ENCODE peak calls at places on chromosome 13, in five cellular contexts. P is stimulated activated CD4-positive, alpha-beta T cell treated with anti-CD3 and anti-CD28 coated beads, Interleukin-1b, Interleukin-23, amount 100 ng/mL, for 24 hours; K is Kasumi-1; N is HCEC 1CT; W is CD8-positive, alpha-beta memory T cell. Q is an unnamed sample.

GRCh38 chr13:110648155-110648819 is 32.9 kb downstream of the NAXD start:
- DNase-seq in P (no peak), K (no peak), N (no peak), W (no peak), Q (no peak)

GRCh38 chr13:94534171-94534570 is 54.7 kb upstream of the DCT start:
- DNase-seq in P (no peak), K (no peak), N (peak; percentile 30), W (no peak), Q (no peak)

GRCh38 chr13:21638319-21639282 is 32.3 kb upstream of the FGF9 start:
- DNase-seq in P (no peak), K (peak; percentile 3), N (peak; percentile 18), W (peak; percentile 10), Q (peak; percentile 35)

GRCh38 chr13:32951580-32951979 is 64.6 kb upstream of the KL start:
- DNase-seq in P (no peak), K (no peak), N (no peak), W (no peak), Q (no peak)

GRCh38 chr13:44136693-44137268 is 236.8 kb upstream of the SERP2 start:
- DNase-seq in P (no peak), K (no peak), N (no peak), W (no peak), Q (no peak)

GRCh38 chr13:46749951-46750350 is 47.0 kb downstream of the ESD start:
- DNase-seq in P (no peak), K (no peak), N (peak; percentile 24), W (no peak), Q (no peak)

GRCh38 chr13:20109037-20109436 is 51.8 kb downstream of the GJA3 start:
- DNase-seq in P (no peak), K (no peak), N (no peak), W (no peak), Q (no peak)

GRCh38 chr13:111249637-111250360 is 70.6 kb upstream of the TEX29 start:
- DNase-seq in P (no peak), K (no peak), N (no peak), W (no peak), Q (no peak)

GRCh38 chr13:48559638-48560320 is 26.9 kb upstream of the RCBTB2 start:
- DNase-seq in P (no peak), K (no peak), N (peak; percentile 82), W (no peak), Q (no peak)

GRCh38 chr13:25833761-25834160 is 218.1 kb downstream of the SHISA2 start:
- DNase-seq in P (no peak), K (no peak), N (no peak), W (no peak), Q (no peak)

GRCh38 chr13:99057310-99057975 is 79.6 kb upstream of the DOCK9 start:
- DNase-seq in P (no peak), K (no peak), N (peak; percentile 18), W (no peak), Q (no peak)

GRCh38 chr13:107254392-107254791 is 686.5 kb upstream of the ARGLU1 start:
- DNase-seq in P (no peak), K (no peak), N (no peak), W (no peak), Q (no peak)

GRCh38 chr13:76856141-76856571 is 30.0 kb downstream of the KCTD12 start:
- DNase-seq in P (no peak), K (no peak), N (peak; percentile 73), W (no peak), Q (no peak)

GRCh38 chr13:51632643-51633357 is 48.5 kb downstream of the WDFY2 start:
- DNase-seq in P (no peak), K (no peak), N (no peak), W (no peak), Q (no peak)

GRCh38 chr13:37984357-37984756 is 114.8 kb upstream of the TRPC4 start:
- DNase-seq in P (no peak), K (no peak), N (no peak), W (no peak), Q (no peak)

GRCh38 chr13:94345374-94346195 is 133.9 kb downstream of the DCT start:
- DNase-seq in P (no peak), K (no peak), N (peak; percentile 14), W (no peak), Q (peak; percentile 18)

GRCh38 chr13:40438999-40439797 is 227.2 kb downstream of the FOXO1 start:
- DNase-seq in P (no peak), K (no peak), N (peak; percentile 9), W (no peak), Q (no peak)

GRCh38 chr13:102693250-102693649 is 1.6 kb downstream of the METTL21C start:
- DNase-seq in P (no peak), K (no peak), N (no peak), W (no peak), Q (no peak)

GRCh38 chr13:80052286-80052685 is 288.6 kb downstream of the SPRY2 start:
- DNase-seq in P (no peak), K (no peak), N (no peak), W (no peak), Q (no peak)

GRCh38 chr13:41563501-41564001 is 106.2 kb downstream of the RGCC start:
- DNase-seq in P (no peak), K (no peak), N (peak; percentile 73), W (no peak), Q (no peak)

GRCh38 chr13:40230833-40231266 is 435.6 kb downstream of the FOXO1 start:
- DNase-seq in P (no peak), K (peak; percentile 2), N (peak; percentile 7), W (no peak), Q (no peak)

GRCh38 chr13:34523401-34523800 is 418.7 kb upstream of the NBEA start:
- DNase-seq in P (no peak), K (no peak), N (no peak), W (no peak), Q (no peak)